ENCODE peak calls at places on chromosomes 12 and 14, in nine cellular contexts. I, N, Q, Y, G, F, Z, K and H are unnamed samples.

GRCh38 chr12:16299403-16299802 is 21.9 kb upstream of the SLC15A5 start:
- DNase-seq in I (no peak), N (no peak), Q (no peak), Y (no peak), G (no peak), F (no peak), Z (no peak), K (peak; percentile 37), H (no peak)

GRCh38 chr12:76276499-76277151 is 71.6 kb downstream of the BBS10 start:
- DNase-seq in I (no peak), N (no peak), Q (no peak), Y (no peak), G (no peak), F (no peak), Z (no peak), K (no peak), H (no peak)

GRCh38 chr12:60529723-60530122 is 933.9 kb downstream of the SLC16A7 start:
- DNase-seq in I (no peak), N (no peak), Q (no peak), Y (no peak), G (no peak), F (no peak), Z (no peak), K (no peak), H (no peak)

GRCh38 chr12:115885040-115885439 is 392.5 kb downstream of the MED13L start:
- DNase-seq in I (no peak), N (no peak), Q (peak; percentile 66), Y (no peak), G (no peak), F (no peak), Z (no peak), K (no peak), H (no peak)

GRCh38 chr12:112401054-112401453 is 8.4 kb downstream of the RPL6 start:
- DNase-seq in I (no peak), N (no peak), Q (no peak), Y (no peak), G (no peak), F (peak; percentile 52), Z (no peak), K (no peak), H (no peak)

GRCh38 chr14:89190779-89191513 is 226.1 kb downstream of the FOXN3 start:
- DNase-seq in I (no peak), N (no peak), Q (no peak), Y (no peak), G (no peak), F (no peak), Z (no peak), K (no peak), H (no peak)

GRCh38 chr12:97276198-97276580 is 186.4 kb upstream of the RMST start:
- DNase-seq in I (no peak), N (no peak), Q (no peak), Y (no peak), G (no peak), F (no peak), Z (no peak), K (no peak), H (no peak)

GRCh38 chr12:85310456-85311076 is 30.5 kb downstream of the ALX1 start:
- DNase-seq in I (peak; percentile 6), N (no peak), Q (no peak), Y (no peak), G (no peak), F (no peak), Z (no peak), K (peak; percentile 36), H (no peak)

GRCh38 chr12:45660330-45660729 is 69.2 kb upstream of the ARID2 start:
- DNase-seq in I (peak; percentile 29), N (peak; percentile 28), Q (no peak), Y (peak; percentile 79), G (peak; percentile 37), F (no peak), Z (no peak), K (peak; percentile 69), H (no peak)

GRCh38 chr12:75257510-75257909 is 47.9 kb upstream of the KCNC2 start:
- DNase-seq in I (no peak), N (no peak), Q (no peak), Y (no peak), G (no peak), F (no peak), Z (no peak), K (no peak), H (no peak)

GRCh38 chr14:29832042-29832441 is 95.6 kb downstream of the PRKD1 start:
- DNase-seq in I (no peak), N (no peak), Q (no peak), Y (no peak), G (no peak), F (no peak), Z (no peak), K (no peak), H (no peak)

GRCh38 chr12:65368071-65368470 is 89.6 kb downstream of the MSRB3 start:
- DNase-seq in I (no peak), N (no peak), Q (no peak), Y (no peak), G (no peak), F (no peak), Z (no peak), K (no peak), H (no peak)

GRCh38 chr14:22523283-22523682 is 65.7 kb downstream of the DAD1 start:
- DNase-seq in I (no peak), N (no peak), Q (no peak), Y (no peak), G (no peak), F (no peak), Z (no peak), K (peak; percentile 45), H (no peak)

GRCh38 chr12:107488666-107489065 is 196.9 kb upstream of the PWP1 start:
- DNase-seq in I (no peak), N (no peak), Q (no peak), Y (no peak), G (no peak), F (no peak), Z (no peak), K (peak; percentile 43), H (no peak)

GRCh38 chr12:131784909-131785762 is 43.1 kb upstream of the MMP17 start:
- DNase-seq in I (no peak), N (no peak), Q (no peak), Y (no peak), G (no peak), F (no peak), Z (no peak), K (no peak), H (no peak)

GRCh38 chr12:131786331-131786730 is 41.9 kb upstream of the MMP17 start:
- DNase-seq in I (no peak), N (no peak), Q (no peak), Y (no peak), G (no peak), F (no peak), Z (no peak), K (no peak), H (no peak)

GRCh38 chr12:131782061-131782460 is 46.1 kb upstream of the MMP17 start:
- DNase-seq in I (no peak), N (no peak), Q (no peak), Y (no peak), G (no peak), F (no peak), Z (no peak), K (no peak), H (no peak)

GRCh38 chr12:131785763-131786330 is 42.3 kb upstream of the MMP17 start:
- DNase-seq in I (no peak), N (no peak), Q (no peak), Y (no peak), G (no peak), F (no peak), Z (no peak), K (no peak), H (no peak)

GRCh38 chr12:131783915-131784541 is 44.2 kb upstream of the MMP17 start:
- DNase-seq in I (peak; percentile 73), N (peak; percentile 85), Q (no peak), Y (peak; percentile 64), G (peak; percentile 38), F (no peak), Z (peak; percentile 80), K (peak; percentile 73), H (peak; percentile 22)
- TF ChIP-seq CTCF in I (no peak), N (peak; percentile 18), Q (no peak), Y (no peak), G (peak; percentile 3), F (no peak), Z (no peak), K (no peak), H (no peak)

GRCh38 chr12:73935817-73936216 is 601.8 kb upstream of the ATXN7L3B start:
- DNase-seq in I (peak; percentile 24), N (no peak), Q (no peak), Y (peak; percentile 2), G (no peak), F (no peak), Z (no peak), K (no peak), H (no peak)
- TF ChIP-seq CTCF in I (peak; percentile 54), N (no peak), Q (no peak), Y (peak; percentile 63), G (no peak), F (no peak), Z (peak; percentile 9), K (no peak), H (no peak)

GRCh38 chr14:39422243-39422642 is 10.0 kb downstream of the FBXO33 start:
- DNase-seq in I (no peak), N (no peak), Q (no peak), Y (no peak), G (no peak), F (no peak), Z (no peak), K (no peak), H (no peak)

GRCh38 chr14:39417014-39417413 is 15.2 kb downstream of the FBXO33 start:
- DNase-seq in I (peak; percentile 6), N (peak; percentile 13), Q (no peak), Y (peak; percentile 21), G (no peak), F (no peak), Z (no peak), K (peak; percentile 57), H (peak; percentile 22)

GRCh38 chr14:39416072-39416471 is 16.2 kb downstream of the FBXO33 start:
- DNase-seq in I (no peak), N (no peak), Q (no peak), Y (no peak), G (no peak), F (no peak), Z (no peak), K (no peak), H (no peak)

GRCh38 chr14:39423793-39424192 is 8.4 kb downstream of the FBXO33 start:
- DNase-seq in I (no peak), N (no peak), Q (no peak), Y (no peak), G (no peak), F (no peak), Z (no peak), K (no peak), H (no peak)

GRCh38 chr14:39419272-39419671 is 13.0 kb downstream of the FBXO33 start:
- DNase-seq in I (no peak), N (no peak), Q (no peak), Y (no peak), G (no peak), F (no peak), Z (no peak), K (no peak), H (no peak)
- TF ChIP-seq CTCF in I (peak; percentile 23), N (peak; percentile 51), Q (no peak), Y (no peak), G (no peak), F (no peak), Z (no peak), K (peak; percentile 14), H (no peak)

DNA sequence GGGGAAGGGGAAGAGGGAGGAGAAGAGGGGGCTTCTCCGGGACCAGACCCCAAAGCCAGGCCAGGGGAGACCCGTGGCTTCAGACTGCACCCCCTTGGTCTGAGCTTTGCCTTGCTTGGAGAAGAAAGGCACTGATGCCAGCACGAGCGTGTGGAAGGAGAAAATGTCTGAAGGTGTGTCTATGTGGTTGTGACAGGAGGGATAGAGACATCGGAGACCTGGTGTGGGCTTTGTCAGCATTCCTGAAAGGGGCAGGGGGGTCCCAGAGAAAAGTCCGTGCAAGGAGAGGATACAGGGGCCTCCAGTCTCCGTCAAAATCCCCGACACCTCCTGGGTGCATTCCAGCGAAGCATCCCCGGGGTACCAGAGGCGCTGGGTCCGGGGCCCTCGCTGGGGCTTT is 139.0 kb upstream of the LHX5 start:
- DNase-seq in I (no peak), N (no peak), Q (no peak), Y (no peak), G (no peak), F (no peak), Z (no peak), K (no peak), H (no peak)
- TF ChIP-seq CTCF in I (no peak), N (no peak), Q (no peak), Y (no peak), G (no peak), F (no peak), Z (no peak), K (no peak), H (no peak)